ENCODE peak calls at places on chromosomes 2 and 18, in four cellular contexts. One of them, this sample, is unnamed.
A peak's percentile ranks its signal among the peaks of the same experiment; 100 is the strongest.

GRCh38 chr2:236208281-236208900 is 40.2 kb upstream of the GBX2 start:
- DNase-seq in hepatocyte: no peak
- DNase-seq in CD8-positive, alpha-beta T cell: no peak
- DNase-seq in astrocyte of the spinal cord: no peak
- DNase-seq in this sample: no peak

GRCh38 chr2:234257859-234258561 is 207.5 kb downstream of the SPP2 start:
- DNase-seq in hepatocyte: peak; percentile 86
- DNase-seq in CD8-positive, alpha-beta T cell: no peak
- DNase-seq in astrocyte of the spinal cord: peak; percentile 99
- DNase-seq in this sample: peak; percentile 97

GRCh38 chr2:42922790-42923631 is 130.6 kb upstream of the HAAO start:
- DNase-seq in hepatocyte: peak; percentile 71
- DNase-seq in CD8-positive, alpha-beta T cell: no peak
- DNase-seq in astrocyte of the spinal cord: peak; percentile 65
- DNase-seq in this sample: peak; percentile 76

GRCh38 chr2:7094113-7094760 is 177.0 kb downstream of the RNF144A start:
- DNase-seq in hepatocyte: peak; percentile 16
- DNase-seq in CD8-positive, alpha-beta T cell: no peak
- DNase-seq in astrocyte of the spinal cord: no peak
- DNase-seq in this sample: no peak

GRCh38 chr2:89844221-89844943 is 1152.9 kb downstream of the RPIA start:
- DNase-seq in hepatocyte: no peak
- DNase-seq in CD8-positive, alpha-beta T cell: no peak
- DNase-seq in astrocyte of the spinal cord: no peak
- DNase-seq in this sample: no peak

GRCh38 chr2:71813801-71814470 is 333.7 kb downstream of the CYP26B1 start:
- DNase-seq in hepatocyte: no peak
- DNase-seq in CD8-positive, alpha-beta T cell: no peak
- DNase-seq in astrocyte of the spinal cord: no peak
- DNase-seq in this sample: no peak

GRCh38 chr2:235745597-235745996 is 251.8 kb downstream of the AGAP1 start:
- DNase-seq in hepatocyte: no peak
- DNase-seq in CD8-positive, alpha-beta T cell: no peak
- DNase-seq in astrocyte of the spinal cord: no peak
- DNase-seq in this sample: peak; percentile 17

GRCh38 chr2:20539133-20539719 is 92.4 kb downstream of the RHOB start:
- DNase-seq in hepatocyte: peak; percentile 55
- DNase-seq in CD8-positive, alpha-beta T cell: no peak
- DNase-seq in astrocyte of the spinal cord: no peak
- DNase-seq in this sample: peak; percentile 45

GRCh38 chr2:239321596-239322413 is 79.0 kb downstream of the HDAC4 start:
- DNase-seq in hepatocyte: no peak
- DNase-seq in CD8-positive, alpha-beta T cell: peak; percentile 47
- DNase-seq in astrocyte of the spinal cord: no peak
- DNase-seq in this sample: peak; percentile 1

GRCh38 chr2:58974426-58974825 is 733.3 kb upstream of the FANCL start:
- DNase-seq in hepatocyte: no peak
- DNase-seq in CD8-positive, alpha-beta T cell: no peak
- DNase-seq in astrocyte of the spinal cord: no peak
- DNase-seq in this sample: no peak

GRCh38 chr2:39837856-39838453 is 58.9 kb upstream of the THUMPD2 start:
- DNase-seq in hepatocyte: peak; percentile 34
- DNase-seq in CD8-positive, alpha-beta T cell: no peak
- DNase-seq in astrocyte of the spinal cord: peak; percentile 38
- DNase-seq in this sample: peak; percentile 59

GRCh38 chr2:61431345-61431744 is 39.5 kb downstream of the USP34 start:
- DNase-seq in hepatocyte: no peak
- DNase-seq in CD8-positive, alpha-beta T cell: no peak
- DNase-seq in astrocyte of the spinal cord: no peak
- DNase-seq in this sample: no peak

GRCh38 chr2:106342801-106343200 is 125.4 kb downstream of the RGPD3 start:
- DNase-seq in hepatocyte: no peak
- DNase-seq in CD8-positive, alpha-beta T cell: no peak
- DNase-seq in astrocyte of the spinal cord: no peak
- DNase-seq in this sample: no peak

GRCh38 chr2:196330645-196331044 is 159.3 kb upstream of the STK17B start:
- DNase-seq in hepatocyte: no peak
- DNase-seq in CD8-positive, alpha-beta T cell: no peak
- DNase-seq in astrocyte of the spinal cord: no peak
- DNase-seq in this sample: no peak

GRCh38 chr2:56288863-56289580 is 105.2 kb downstream of the CCDC85A start:
- DNase-seq in hepatocyte: peak; percentile 7
- DNase-seq in CD8-positive, alpha-beta T cell: no peak
- DNase-seq in astrocyte of the spinal cord: no peak
- DNase-seq in this sample: no peak

GRCh38 chr2:57429821-57430220 is 616.8 kb upstream of the VRK2 start:
- DNase-seq in hepatocyte: no peak
- DNase-seq in CD8-positive, alpha-beta T cell: no peak
- DNase-seq in astrocyte of the spinal cord: no peak
- DNase-seq in this sample: no peak

GRCh38 chr2:144421606-144422510 is 98.1 kb downstream of the ZEB2 start:
- DNase-seq in hepatocyte: no peak
- DNase-seq in CD8-positive, alpha-beta T cell: no peak
- DNase-seq in astrocyte of the spinal cord: no peak
- DNase-seq in this sample: no peak

GRCh38 chr2:3982160-3982559 is 278.8 kb downstream of the DCDC2C start:
- DNase-seq in hepatocyte: no peak
- DNase-seq in CD8-positive, alpha-beta T cell: no peak
- DNase-seq in astrocyte of the spinal cord: no peak
- DNase-seq in this sample: no peak

GRCh38 chr2:69499242-69499641 is 62.0 kb upstream of the NFU1 start:
- DNase-seq in hepatocyte: no peak
- DNase-seq in CD8-positive, alpha-beta T cell: no peak
- DNase-seq in astrocyte of the spinal cord: no peak
- DNase-seq in this sample: no peak

GRCh38 chr2:241560883-241561474 is 2.4 kb downstream of the BOK start:
- DNase-seq in hepatocyte: no peak
- DNase-seq in CD8-positive, alpha-beta T cell: no peak
- DNase-seq in astrocyte of the spinal cord: no peak
- DNase-seq in this sample: no peak

GRCh38 chr2:119584469-119584868 is 40.2 kb downstream of the CFAP221 start:
- DNase-seq in hepatocyte: no peak
- DNase-seq in CD8-positive, alpha-beta T cell: no peak
- DNase-seq in astrocyte of the spinal cord: no peak
- DNase-seq in this sample: no peak

GRCh38 chr2:162072976-162073775 is 839 bp downstream of the DPP4 start:
- DNase-seq in hepatocyte: no peak
- DNase-seq in CD8-positive, alpha-beta T cell: peak; percentile 14
- DNase-seq in astrocyte of the spinal cord: no peak
- DNase-seq in this sample: no peak

GRCh38 chr2:7992612-7993596 is 689.0 kb upstream of the ID2 start:
- DNase-seq in hepatocyte: no peak
- DNase-seq in CD8-positive, alpha-beta T cell: no peak
- DNase-seq in astrocyte of the spinal cord: no peak
- DNase-seq in this sample: peak; percentile 30

GRCh38 chr2:170505631-170506270 is 209.4 kb upstream of the SP5 start:
- DNase-seq in hepatocyte: peak; percentile 68
- DNase-seq in CD8-positive, alpha-beta T cell: no peak
- DNase-seq in astrocyte of the spinal cord: peak; percentile 62
- DNase-seq in this sample: no peak

GRCh38 chr2:207635468-207636200 is 10.4 kb upstream of the METTL21A start:
- DNase-seq in hepatocyte: peak; percentile 52
- DNase-seq in CD8-positive, alpha-beta T cell: no peak
- DNase-seq in astrocyte of the spinal cord: no peak
- DNase-seq in this sample: peak; percentile 81

GRCh38 chr2:150325656-150326055 is 161.8 kb downstream of the RND3 start:
- DNase-seq in hepatocyte: no peak
- DNase-seq in CD8-positive, alpha-beta T cell: no peak
- DNase-seq in astrocyte of the spinal cord: no peak
- DNase-seq in this sample: no peak

GRCh38 chr2:85314884-85315242 is 12.9 kb downstream of the TGOLN2 start:
- DNase-seq in hepatocyte: no peak
- DNase-seq in CD8-positive, alpha-beta T cell: no peak
- DNase-seq in astrocyte of the spinal cord: no peak
- DNase-seq in this sample: no peak

GRCh38 chr2:225010804-225011203 is 31.5 kb downstream of the DOCK10 start:
- DNase-seq in hepatocyte: no peak
- DNase-seq in CD8-positive, alpha-beta T cell: no peak
- DNase-seq in astrocyte of the spinal cord: peak; percentile 81
- DNase-seq in this sample: peak; percentile 49

GRCh38 chr2:206611736-206612135 is 30.6 kb upstream of the FAM237A start:
- DNase-seq in hepatocyte: no peak
- DNase-seq in CD8-positive, alpha-beta T cell: no peak
- DNase-seq in astrocyte of the spinal cord: no peak
- DNase-seq in this sample: peak; percentile 13

GRCh38 chr2:129187379-129187778 is 792.1 kb upstream of the RAB6C start:
- DNase-seq in hepatocyte: no peak
- DNase-seq in CD8-positive, alpha-beta T cell: no peak
- DNase-seq in astrocyte of the spinal cord: no peak
- DNase-seq in this sample: no peak

GRCh38 chr18:55272510-55273243 is 313.4 kb upstream of the CCDC68 start:
- DNase-seq in hepatocyte: no peak
- DNase-seq in CD8-positive, alpha-beta T cell: no peak
- DNase-seq in astrocyte of the spinal cord: peak; percentile 35
- DNase-seq in this sample: no peak

GRCh38 chr2:43718530-43719124 is 42.4 kb upstream of the C1GALT1C1L start:
- DNase-seq in hepatocyte: no peak
- DNase-seq in CD8-positive, alpha-beta T cell: no peak
- DNase-seq in astrocyte of the spinal cord: no peak
- DNase-seq in this sample: no peak

GRCh38 chr2:168286535-168286934 is 39.1 kb upstream of the STK39 start:
- DNase-seq in hepatocyte: no peak
- DNase-seq in CD8-positive, alpha-beta T cell: no peak
- DNase-seq in astrocyte of the spinal cord: no peak
- DNase-seq in this sample: no peak

GRCh38 chr18:61732854-61733253 is 160.0 kb downstream of the RNF152 start:
- DNase-seq in hepatocyte: no peak
- DNase-seq in CD8-positive, alpha-beta T cell: no peak
- DNase-seq in astrocyte of the spinal cord: no peak
- DNase-seq in this sample: no peak

GRCh38 chr18:61736168-61736567 is 156.6 kb downstream of the RNF152 start:
- DNase-seq in hepatocyte: no peak
- DNase-seq in CD8-positive, alpha-beta T cell: no peak
- DNase-seq in astrocyte of the spinal cord: no peak
- DNase-seq in this sample: no peak

GRCh38 chr18:61738042-61738441 is 154.8 kb downstream of the RNF152 start:
- DNase-seq in hepatocyte: no peak
- DNase-seq in CD8-positive, alpha-beta T cell: no peak
- DNase-seq in astrocyte of the spinal cord: no peak
- DNase-seq in this sample: no peak

GRCh38 chr18:61738488-61738887 is 154.3 kb downstream of the RNF152 start:
- DNase-seq in hepatocyte: no peak
- DNase-seq in CD8-positive, alpha-beta T cell: no peak
- DNase-seq in astrocyte of the spinal cord: no peak
- DNase-seq in this sample: peak; percentile 60

GRCh38 chr18:61735564-61736102 is 157.2 kb downstream of the RNF152 start:
- DNase-seq in hepatocyte: peak; percentile 35
- DNase-seq in CD8-positive, alpha-beta T cell: no peak
- DNase-seq in astrocyte of the spinal cord: no peak
- DNase-seq in this sample: no peak
- TF ChIP-seq CTCF in hepatocyte: no peak
- TF ChIP-seq CTCF in CD8-positive, alpha-beta T cell: no peak
- TF ChIP-seq CTCF in astrocyte of the spinal cord: no peak
- TF ChIP-seq CTCF in this sample: no peak

GRCh38 chr2:120847700-120848321 is 112.1 kb downstream of the GLI2 start:
- DNase-seq in hepatocyte: peak; percentile 36
- DNase-seq in CD8-positive, alpha-beta T cell: no peak
- DNase-seq in astrocyte of the spinal cord: peak; percentile 59
- DNase-seq in this sample: no peak
- TF ChIP-seq CTCF in hepatocyte: no peak
- TF ChIP-seq CTCF in CD8-positive, alpha-beta T cell: no peak
- TF ChIP-seq CTCF in astrocyte of the spinal cord: no peak
- TF ChIP-seq CTCF in this sample: no peak

GRCh38 chr2:24337958-24338357 is 22.4 kb downstream of the ITSN2 start:
- DNase-seq in hepatocyte: peak; percentile 23
- DNase-seq in CD8-positive, alpha-beta T cell: no peak
- DNase-seq in astrocyte of the spinal cord: no peak
- DNase-seq in this sample: no peak
- TF ChIP-seq CTCF in hepatocyte: no peak
- TF ChIP-seq CTCF in CD8-positive, alpha-beta T cell: no peak
- TF ChIP-seq CTCF in astrocyte of the spinal cord: no peak
- TF ChIP-seq CTCF in this sample: no peak

DNA sequence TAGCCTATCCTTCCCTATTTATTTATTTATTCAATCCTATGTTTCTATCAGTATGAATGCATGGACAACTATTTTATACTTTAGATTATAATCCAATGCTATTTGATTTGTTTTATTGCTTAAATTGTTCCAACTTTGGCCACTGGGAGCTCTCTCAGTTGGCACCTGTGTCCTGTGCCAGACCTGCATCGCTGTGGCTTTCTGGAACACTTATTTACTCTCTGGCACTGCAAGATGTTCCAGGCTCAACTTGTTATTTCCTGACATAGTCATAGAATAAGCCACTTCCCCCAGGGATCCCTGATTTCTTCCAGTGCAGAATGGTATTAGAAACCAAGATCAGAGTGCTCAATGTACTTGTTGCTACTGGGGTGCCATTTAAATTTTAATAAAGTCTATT is 5.8 kb downstream of the MC2R start:
- DNase-seq in hepatocyte: no peak
- DNase-seq in CD8-positive, alpha-beta T cell: no peak
- DNase-seq in astrocyte of the spinal cord: no peak
- DNase-seq in this sample: no peak
- TF ChIP-seq CTCF in hepatocyte: no peak
- TF ChIP-seq CTCF in CD8-positive, alpha-beta T cell: no peak
- TF ChIP-seq CTCF in astrocyte of the spinal cord: no peak
- TF ChIP-seq CTCF in this sample: no peak

DNA sequence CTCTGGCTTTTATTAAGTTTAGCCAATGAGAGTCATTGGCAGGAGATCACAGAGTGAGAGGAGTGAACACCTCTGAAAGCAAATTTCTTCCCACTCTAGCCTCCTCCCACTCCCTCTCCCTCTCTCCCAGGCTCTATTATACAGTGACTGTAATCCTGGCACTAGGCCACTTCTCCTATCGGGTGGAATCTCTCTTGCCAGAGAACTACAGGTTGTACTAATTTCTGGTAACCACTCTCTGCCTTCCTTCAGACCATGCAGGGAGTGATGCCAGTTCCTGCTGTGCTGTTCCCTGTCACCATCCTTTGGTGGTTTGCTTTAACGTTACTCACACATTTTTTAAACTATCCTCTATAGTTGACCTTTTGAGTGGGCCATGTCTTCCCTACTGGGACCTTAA is 217.2 kb downstream of the MREG start:
- DNase-seq in hepatocyte: no peak
- DNase-seq in CD8-positive, alpha-beta T cell: no peak
- DNase-seq in astrocyte of the spinal cord: peak; percentile 97
- DNase-seq in this sample: peak; percentile 59
- TF ChIP-seq CTCF in hepatocyte: no peak
- TF ChIP-seq CTCF in CD8-positive, alpha-beta T cell: no peak
- TF ChIP-seq CTCF in astrocyte of the spinal cord: no peak
- TF ChIP-seq CTCF in this sample: no peak

DNA sequence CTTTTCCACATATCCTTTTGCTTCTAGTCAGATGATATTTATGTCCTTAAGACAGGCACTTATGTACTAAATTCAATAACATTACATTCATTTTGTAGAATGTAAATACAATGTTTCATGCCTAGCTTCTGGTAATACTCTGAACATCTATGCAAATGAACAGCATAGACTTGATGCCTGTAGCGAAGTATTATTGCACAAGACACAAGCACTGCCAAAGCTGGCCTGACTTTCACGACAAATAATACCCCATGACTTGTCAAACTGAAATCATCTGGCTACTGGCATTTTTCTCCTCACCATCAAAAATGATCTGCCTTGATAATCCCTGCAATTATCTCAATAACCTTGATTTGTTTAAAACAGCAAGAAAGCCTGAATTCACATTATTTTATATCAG is 101.3 kb downstream of the L3MBTL4 start:
- DNase-seq in hepatocyte: no peak
- DNase-seq in CD8-positive, alpha-beta T cell: no peak
- DNase-seq in astrocyte of the spinal cord: no peak
- DNase-seq in this sample: no peak
- TF ChIP-seq CTCF in hepatocyte: no peak
- TF ChIP-seq CTCF in CD8-positive, alpha-beta T cell: no peak
- TF ChIP-seq CTCF in astrocyte of the spinal cord: no peak
- TF ChIP-seq CTCF in this sample: no peak